ENCODE peak calls at places on chromosomes 5 and 9, in six cellular contexts. H is choroid plexus epithelial cell, Q is MCF 10A, X is heart right ventricle, V is sigmoid colon, M is OCI-LY7. J is an unnamed sample.

GRCh38 chr9:104776787-104777186 is 12.9 kb downstream of the NIPSNAP3B start:
- DNase-seq in V (no peak), H (peak; percentile 13), Q (peak; percentile 4), M (no peak), X (no peak), J (no peak)

GRCh38 chr9:105443121-105443520 is 4.7 kb upstream of the FSD1L start:
- DNase-seq in X (no peak), H (no peak), Q (no peak), M (no peak), V (no peak), J (no peak)

GRCh38 chr9:15370496-15371464 is 51.9 kb upstream of the SNAPC3 start:
- DNase-seq in X (no peak), M (no peak), Q (no peak), V (no peak), H (peak; percentile 20), J (no peak)

GRCh38 chr9:78958887-78959286 is 612.9 kb upstream of the TLE4 start:
- DNase-seq in M (peak; percentile 17), H (peak; percentile 12), X (no peak), V (no peak), Q (peak; percentile 17), J (no peak)

GRCh38 chr9:13885258-13885657 is 428.7 kb downstream of the NFIB start:
- DNase-seq in V (no peak), Q (no peak), X (no peak), H (no peak), M (no peak), J (no peak)

GRCh38 chr5:33184367-33184766 is 256.4 kb upstream of the TARS1 start:
- DNase-seq in H (no peak), V (no peak), M (no peak), Q (no peak), X (no peak), J (no peak)

GRCh38 chr9:92504881-92505280 is 22.6 kb upstream of the ASPN start:
- DNase-seq in Q (peak; percentile 25), H (peak; percentile 56), M (no peak), X (no peak), V (no peak), J (no peak)

GRCh38 chr5:9621379-9621903 is 8.7 kb downstream of the TAS2R1 start:
- DNase-seq in M (no peak), V (no peak), H (peak; percentile 62), Q (no peak), X (no peak), J (peak; percentile 10)

GRCh38 chr9:111916234-111916645 is 19.6 kb downstream of the UGCG start:
- DNase-seq in H (no peak), X (no peak), Q (no peak), M (no peak), V (no peak), J (no peak)

GRCh38 chr5:135880801-135881200 is 14.8 kb downstream of the IL9 start:
- DNase-seq in X (no peak), M (no peak), V (no peak), H (no peak), Q (peak; percentile 50), J (no peak)

GRCh38 chr9:27310582-27310981 is 13.6 kb upstream of the EQTN start:
- DNase-seq in H (no peak), X (no peak), Q (no peak), M (no peak), V (no peak), J (no peak)

GRCh38 chr9:27943544-27943943 is 370.3 kb upstream of the C9orf72 start:
- DNase-seq in X (no peak), V (no peak), M (no peak), H (no peak), Q (no peak), J (no peak)

GRCh38 chr9:113682297-113682771 is 193.8 kb upstream of the ZNF618 start:
- DNase-seq in X (peak; percentile 67), Q (peak; percentile 76), H (peak; percentile 90), V (peak; percentile 81), M (peak; percentile 45), J (peak; percentile 84)

GRCh38 chr5:125416055-125416454 is 669.6 kb upstream of the ZNF608 start:
- DNase-seq in H (no peak), Q (no peak), X (no peak), M (no peak), V (no peak), J (no peak)

GRCh38 chr5:10120934-10121333 is 128.8 kb downstream of the ATPSCKMT start:
- DNase-seq in H (no peak), Q (no peak), V (no peak), X (no peak), M (no peak), J (no peak)

GRCh38 chr5:2038337-2039179 is 155.8 kb upstream of the IRX4 start:
- DNase-seq in H (peak; percentile 47), X (peak; percentile 24), M (peak; percentile 64), V (no peak), Q (peak; percentile 68), J (no peak)

GRCh38 chr9:90948156-90948555 is 146.5 kb downstream of the SYK start:
- DNase-seq in X (no peak), Q (no peak), V (no peak), M (no peak), H (no peak), J (no peak)
- TF ChIP-seq CTCF in X (no peak), Q (no peak), V (no peak), M (no peak), H (no peak), J (no peak)

DNA sequence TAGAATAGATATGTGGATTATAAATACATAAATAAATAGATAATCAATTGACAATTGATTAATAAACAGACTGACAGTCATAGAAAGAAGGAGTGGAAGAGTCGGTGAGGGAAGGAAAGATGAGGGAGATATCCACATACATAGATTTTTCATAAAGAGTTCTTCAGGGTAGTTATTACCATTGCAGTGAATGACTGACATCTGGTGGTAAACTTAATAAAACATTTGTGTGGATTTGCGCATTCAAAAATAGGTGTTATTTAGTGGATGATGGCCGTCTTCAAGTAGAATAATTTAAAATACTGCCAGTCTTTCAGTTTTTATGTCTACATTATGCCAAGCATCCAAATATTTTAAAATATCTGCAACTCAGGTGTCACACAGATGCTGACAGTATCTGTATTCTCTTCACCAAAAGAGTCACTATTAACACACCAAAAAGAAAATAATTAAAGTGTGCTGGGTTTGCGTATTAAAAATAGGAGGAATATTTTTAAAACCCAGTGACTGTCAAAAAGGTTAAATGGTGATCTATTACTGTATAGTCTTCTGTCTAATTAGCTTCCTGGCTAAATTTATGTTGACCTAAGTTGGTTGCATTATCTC is 78.8 kb downstream of the GIN1 start:
- DNase-seq in H (peak; percentile 81), Q (peak; percentile 59), M (peak; percentile 15), X (no peak), V (no peak), J (peak; percentile 18)
- TF ChIP-seq CTCF in H (peak; percentile 54), Q (peak; percentile 53), M (peak; percentile 55), X (peak; percentile 64), V (peak; percentile 22), J (peak; percentile 48)

GRCh38 chr5:151264113-151264512 is 11.1 kb downstream of the GM2A start:
- DNase-seq in Q (peak; percentile 79), H (peak; percentile 28), M (no peak), X (no peak), V (no peak), J (no peak)
- TF ChIP-seq CTCF in Q (no peak), H (peak; percentile 20), M (no peak), X (no peak), V (no peak), J (no peak)

GRCh38 chr5:39104221-39104620 is 30.0 kb upstream of the RICTOR start:
- DNase-seq in V (no peak), H (no peak), M (no peak), Q (no peak), X (no peak), J (no peak)

GRCh38 chr5:39108987-39109386 is 34.8 kb upstream of the RICTOR start:
- DNase-seq in X (no peak), H (no peak), V (no peak), M (no peak), Q (no peak), J (no peak)

GRCh38 chr5:39107350-39107749 is 33.2 kb upstream of the RICTOR start:
- DNase-seq in Q (no peak), X (no peak), M (no peak), H (no peak), V (no peak), J (no peak)

GRCh38 chr5:39109616-39110015 is 35.4 kb upstream of the RICTOR start:
- DNase-seq in H (no peak), V (no peak), M (no peak), X (no peak), Q (no peak), J (no peak)

DNA sequence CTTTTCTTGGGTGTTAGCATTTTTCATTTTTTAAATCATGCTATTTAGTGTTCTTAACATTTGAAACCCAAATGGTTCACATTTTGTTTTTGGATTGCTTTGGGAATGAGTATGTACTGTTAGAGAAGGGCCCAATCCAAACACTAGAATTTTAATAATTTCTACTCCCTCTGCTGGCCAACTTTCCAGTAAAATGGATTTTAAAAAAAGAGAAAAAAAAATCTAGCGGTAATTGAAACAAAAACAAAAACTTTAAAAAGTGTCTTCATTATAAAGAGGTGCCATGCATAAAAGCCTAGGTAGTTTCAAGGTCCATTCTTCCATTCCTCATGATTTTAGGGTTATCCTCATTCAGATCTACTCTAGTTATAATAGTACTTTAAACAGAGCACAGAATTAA is 32.1 kb upstream of the RICTOR start:
- DNase-seq in M (no peak), Q (peak; percentile 31), V (no peak), H (peak; percentile 41), X (no peak), J (no peak)
- TF ChIP-seq CTCF in M (peak; percentile 55), Q (peak; percentile 24), V (no peak), H (peak; percentile 42), X (no peak), J (peak; percentile 23)

DNA sequence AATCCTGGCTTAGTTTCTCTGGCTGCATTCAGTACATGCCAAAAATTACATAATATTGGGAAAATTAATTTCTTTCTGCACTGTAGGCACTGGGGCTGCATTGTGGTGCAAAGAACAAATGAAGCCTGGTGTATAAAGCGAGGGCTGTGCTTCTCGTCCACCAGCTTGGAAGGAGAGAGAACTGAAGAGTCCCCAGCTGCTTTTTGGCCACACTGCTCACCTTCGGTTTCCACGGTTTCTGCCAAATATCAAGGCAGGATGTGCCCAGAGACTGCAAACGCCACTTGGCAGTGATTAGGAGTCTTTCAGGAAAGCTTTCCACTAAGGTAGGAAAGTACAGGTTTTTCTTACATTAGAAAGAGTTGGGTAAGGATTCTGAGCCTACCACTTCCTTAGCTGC is 258.3 kb downstream of the ELAVL2 start:
- DNase-seq in H (no peak), Q (no peak), V (no peak), X (no peak), M (no peak), J (no peak)
- TF ChIP-seq CTCF in H (no peak), Q (no peak), V (no peak), X (no peak), M (no peak), J (no peak)

DNA sequence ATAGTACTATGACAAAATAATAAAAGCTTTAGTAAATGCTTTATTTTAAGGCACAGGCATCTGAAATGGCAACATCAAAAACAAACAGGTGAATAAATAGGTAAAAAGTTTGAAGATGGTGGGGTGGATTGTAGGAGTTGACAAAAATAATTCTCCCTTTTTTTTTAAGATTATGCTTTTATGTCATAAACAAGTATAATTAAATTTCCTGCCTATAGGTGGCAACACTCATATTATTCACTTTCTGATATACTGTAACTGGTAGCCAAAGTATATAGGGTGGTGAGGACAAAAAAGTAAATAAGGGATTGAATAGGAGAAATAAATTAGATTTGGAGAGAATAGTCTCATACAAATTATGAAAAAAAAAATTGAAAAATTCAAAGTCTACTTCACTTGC is 120.0 kb upstream of the ACOT12 start:
- DNase-seq in X (no peak), M (peak; percentile 46), V (no peak), H (peak; percentile 37), Q (peak; percentile 20), J (no peak)
- TF ChIP-seq CTCF in X (no peak), M (peak; percentile 85), V (no peak), H (peak; percentile 37), Q (peak; percentile 35), J (peak; percentile 4)

J was measured in AG09319.